ENCODE peak calls at places on chromosomes 11 and 22, in four cellular contexts. One of them, this sample, is unnamed.

GRCh38 chr11:128956401-128957203 is 13.9 kb upstream of the TP53AIP1 start:
- DNase-seq in mammary epithelial cell: peak
- DNase-seq in IMR-90: peak
- DNase-seq in hepatocyte: peak
- DNase-seq in this sample: peak

GRCh38 chr22:38543822-38544221 is 26.2 kb downstream of the DMC1 start:
- DNase-seq in mammary epithelial cell: no peak
- DNase-seq in IMR-90: no peak
- DNase-seq in hepatocyte: no peak
- DNase-seq in this sample: no peak

GRCh38 chr11:70826950-70827349 is 425.4 kb downstream of the SHANK2 start:
- DNase-seq in mammary epithelial cell: no peak
- DNase-seq in IMR-90: no peak
- DNase-seq in hepatocyte: no peak
- DNase-seq in this sample: no peak

GRCh38 chr11:84886344-84886743 is 740.8 kb downstream of the DLG2 start:
- DNase-seq in mammary epithelial cell: no peak
- DNase-seq in IMR-90: peak
- DNase-seq in hepatocyte: no peak
- DNase-seq in this sample: peak

GRCh38 chr11:130042093-130042591 is 27.6 kb upstream of the APLP2 start:
- DNase-seq in mammary epithelial cell: peak
- DNase-seq in IMR-90: peak
- DNase-seq in hepatocyte: no peak
- DNase-seq in this sample: peak

GRCh38 chr11:7569044-7569443 is 55.2 kb downstream of the PPFIBP2 start:
- DNase-seq in mammary epithelial cell: no peak
- DNase-seq in IMR-90: no peak
- DNase-seq in hepatocyte: no peak
- DNase-seq in this sample: no peak

GRCh38 chr11:91880660-91881059 is 344.0 kb upstream of the FAT3 start:
- DNase-seq in mammary epithelial cell: no peak
- DNase-seq in IMR-90: no peak
- DNase-seq in hepatocyte: no peak
- DNase-seq in this sample: no peak

GRCh38 chr11:25423436-25424184 is 908.3 kb upstream of the ANO3 start:
- DNase-seq in mammary epithelial cell: peak
- DNase-seq in IMR-90: peak
- DNase-seq in hepatocyte: no peak
- DNase-seq in this sample: peak

GRCh38 chr11:76056881-76057280 is 149.4 kb downstream of the WNT11 start:
- DNase-seq in mammary epithelial cell: no peak
- DNase-seq in IMR-90: no peak
- DNase-seq in hepatocyte: no peak
- DNase-seq in this sample: no peak

GRCh38 chr11:92811341-92811740 is 158.1 kb upstream of the MTNR1B start:
- DNase-seq in mammary epithelial cell: peak
- DNase-seq in IMR-90: no peak
- DNase-seq in hepatocyte: peak
- DNase-seq in this sample: no peak

GRCh38 chr11:2148253-2149000 is 9.2 kb upstream of the IGF2 start:
- DNase-seq in mammary epithelial cell: no peak
- DNase-seq in IMR-90: no peak
- DNase-seq in hepatocyte: no peak
- DNase-seq in this sample: no peak
- H3K4me3 ChIP-seq in mammary epithelial cell: no peak
- H3K4me3 ChIP-seq in IMR-90: no peak
- H3K4me3 ChIP-seq in hepatocyte: no peak
- H3K4me3 ChIP-seq in this sample: no peak

GRCh38 chr22:37464181-37464580 is 22.0 kb downstream of the MFNG start:
- DNase-seq in mammary epithelial cell: no peak
- DNase-seq in IMR-90: no peak
- DNase-seq in hepatocyte: no peak
- DNase-seq in this sample: no peak
- TF ChIP-seq CTCF in mammary epithelial cell: no peak
- TF ChIP-seq CTCF in IMR-90: no peak
- TF ChIP-seq CTCF in hepatocyte: no peak
- TF ChIP-seq CTCF in this sample: no peak

DNA sequence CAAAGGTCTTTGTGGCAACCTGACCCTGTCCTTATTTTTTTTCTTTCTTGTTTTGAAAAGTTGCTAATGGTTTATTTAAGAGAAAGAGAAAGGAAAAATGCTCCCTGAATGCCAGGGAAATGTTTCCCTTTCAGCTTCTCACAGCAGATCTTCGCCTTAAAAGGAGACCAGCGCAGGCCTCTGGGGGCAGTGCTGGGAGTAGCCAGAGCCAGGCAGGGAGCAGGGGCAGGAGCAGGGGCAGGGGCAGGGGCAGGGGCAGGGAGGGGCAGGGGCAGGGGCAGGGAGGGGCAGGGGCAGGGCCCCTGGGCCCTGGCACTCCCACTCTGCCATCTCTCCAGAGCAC is 5.1 kb downstream of the MOB2 start:
- DNase-seq in mammary epithelial cell: no peak
- DNase-seq in IMR-90: no peak
- DNase-seq in hepatocyte: no peak
- DNase-seq in this sample: no peak
- H3K4me3 ChIP-seq in mammary epithelial cell: no peak
- H3K4me3 ChIP-seq in IMR-90: no peak
- H3K4me3 ChIP-seq in hepatocyte: no peak
- H3K4me3 ChIP-seq in this sample: no peak

DNA sequence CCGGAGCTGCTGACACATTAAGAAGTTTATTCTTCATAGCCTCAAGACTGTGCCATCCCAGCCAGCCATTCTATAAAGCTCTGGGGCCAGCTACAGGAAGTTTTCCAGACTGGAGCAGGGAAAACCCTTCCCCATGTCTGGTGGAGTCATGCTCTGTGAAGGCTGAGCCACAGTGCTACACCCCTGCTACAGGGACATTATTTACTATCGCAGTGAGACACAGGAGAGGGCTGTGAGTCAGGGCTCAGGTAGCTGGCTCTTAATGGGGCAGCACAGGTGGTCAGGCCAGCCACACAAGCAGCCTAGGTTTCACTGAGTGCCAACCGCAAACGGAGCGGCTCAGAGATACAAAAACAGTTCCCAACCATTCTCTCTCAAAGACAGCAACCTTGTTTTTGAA is 12.1 kb downstream of the HPS4 start:
- DNase-seq in mammary epithelial cell: peak
- DNase-seq in IMR-90: peak
- DNase-seq in hepatocyte: peak
- DNase-seq in this sample: no peak
- TF ChIP-seq CTCF in mammary epithelial cell: no peak
- TF ChIP-seq CTCF in IMR-90: no peak
- TF ChIP-seq CTCF in hepatocyte: no peak
- TF ChIP-seq CTCF in this sample: no peak

GRCh38 chr11:61581030-61581928 is at the start of gene SYT7:
- DNase-seq in mammary epithelial cell: peak
- DNase-seq in IMR-90: peak
- DNase-seq in hepatocyte: peak
- DNase-seq in this sample: peak
- H3K4me3 ChIP-seq in mammary epithelial cell: peak
- H3K4me3 ChIP-seq in IMR-90: peak
- H3K4me3 ChIP-seq in hepatocyte: peak
- H3K4me3 ChIP-seq in this sample: peak

DNA sequence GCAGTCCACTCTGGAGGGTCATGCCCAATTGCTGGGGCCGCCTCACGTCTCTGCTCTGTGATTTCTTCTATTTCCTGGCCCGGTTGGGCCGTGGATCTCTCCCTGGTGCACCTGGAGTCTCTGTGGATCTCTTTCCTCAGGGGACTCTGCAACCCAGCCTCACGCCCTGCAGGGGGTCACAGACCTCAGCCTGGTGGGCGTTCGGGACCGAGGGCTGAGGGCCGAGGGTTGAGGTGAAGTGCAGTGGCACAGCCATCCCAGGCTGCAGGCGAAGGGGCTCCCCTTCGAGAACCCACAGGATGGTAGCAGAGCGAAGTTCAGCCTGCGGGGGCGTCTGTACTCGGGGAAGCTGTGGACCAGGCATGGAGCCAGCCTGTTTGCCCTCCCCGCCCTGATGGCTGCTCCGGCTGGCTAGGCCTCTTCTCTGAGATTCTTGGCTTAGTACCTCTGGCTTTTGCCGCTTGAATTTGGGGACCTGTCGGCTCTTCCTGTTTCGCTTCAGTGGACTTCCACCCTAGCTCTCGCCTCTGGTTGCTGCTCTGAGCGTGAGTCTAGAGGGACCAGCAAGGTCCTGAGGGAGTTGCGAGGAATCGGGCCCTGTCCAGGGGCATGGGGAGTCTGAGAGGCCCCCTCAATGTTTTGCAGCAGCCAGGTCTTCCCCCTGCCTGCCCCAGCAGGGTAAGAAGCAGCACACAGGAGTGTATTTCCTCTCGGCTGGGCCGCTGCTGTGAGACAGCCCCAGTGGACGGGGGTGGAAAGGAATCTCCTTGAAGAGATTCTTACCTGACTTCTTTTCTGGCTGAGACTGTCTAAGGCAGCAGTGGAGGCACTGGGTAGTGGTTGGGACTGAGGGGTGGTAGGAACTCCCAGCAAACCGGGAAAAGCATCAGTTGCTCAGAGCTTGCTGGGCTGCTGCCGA is 140.8 kb downstream of the TBC1D22A start:
- DNase-seq in mammary epithelial cell: no peak
- DNase-seq in IMR-90: no peak
- DNase-seq in hepatocyte: no peak
- DNase-seq in this sample: no peak
- TF ChIP-seq CTCF in mammary epithelial cell: no peak
- TF ChIP-seq CTCF in IMR-90: no peak
- TF ChIP-seq CTCF in hepatocyte: no peak
- TF ChIP-seq CTCF in this sample: no peak

DNA sequence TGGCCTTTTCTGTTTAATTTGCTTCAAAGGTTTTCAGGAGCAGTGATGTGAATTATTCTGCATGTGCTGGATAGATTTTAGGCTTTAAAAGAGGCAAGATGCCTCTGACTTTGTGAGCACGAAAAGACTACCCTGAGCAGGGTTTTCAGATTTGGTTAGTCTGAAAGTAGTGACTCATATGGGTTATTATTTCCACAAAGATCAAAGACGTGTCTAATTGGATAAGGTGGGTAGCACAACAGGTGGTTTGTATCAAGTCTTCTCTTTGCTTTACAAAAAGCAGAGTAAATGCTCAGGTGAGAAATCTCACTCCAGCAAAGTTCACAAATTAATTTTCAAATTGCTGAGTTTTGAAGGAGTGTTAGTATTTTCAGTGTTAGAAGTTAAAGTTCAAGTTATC is 37.6 kb upstream of the DBX1 start:
- DNase-seq in mammary epithelial cell: no peak
- DNase-seq in IMR-90: no peak
- DNase-seq in hepatocyte: no peak
- DNase-seq in this sample: no peak
- H3K4me3 ChIP-seq in mammary epithelial cell: no peak
- H3K4me3 ChIP-seq in IMR-90: no peak
- H3K4me3 ChIP-seq in hepatocyte: no peak
- H3K4me3 ChIP-seq in this sample: no peak

DNA sequence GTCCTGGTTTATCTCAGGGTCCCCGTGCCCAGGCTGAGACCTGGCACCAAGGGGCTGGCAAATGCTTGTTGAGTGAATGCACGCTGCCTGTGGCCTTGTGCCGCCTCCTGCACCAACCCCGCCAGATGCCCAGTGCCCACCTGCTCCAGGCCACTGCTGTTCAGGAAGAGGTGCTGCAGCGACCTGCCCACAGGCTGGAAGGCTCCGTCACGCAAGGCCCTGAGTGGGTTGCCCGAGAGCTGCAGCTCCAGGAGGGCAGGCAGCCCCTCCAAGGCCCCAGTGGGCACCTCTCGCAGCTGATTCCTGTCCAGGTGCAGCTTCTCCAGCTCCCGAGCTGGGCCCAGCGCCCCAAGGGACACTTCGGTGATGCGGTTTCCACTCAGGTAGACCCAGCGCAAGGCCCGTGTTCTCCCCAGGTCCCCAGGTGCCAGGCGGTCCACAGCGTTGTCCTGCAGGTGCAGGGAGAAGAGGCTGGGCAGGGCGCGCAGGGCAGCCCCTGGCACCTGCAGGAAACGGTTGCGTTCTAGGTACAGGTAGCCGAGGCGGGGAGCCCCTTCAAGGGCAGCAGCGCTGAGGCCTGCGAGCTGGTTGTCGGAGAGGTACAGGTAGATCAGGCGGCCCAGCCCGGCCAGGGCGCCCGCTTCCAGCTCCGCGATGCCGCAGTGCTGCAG is 3.6 kb downstream of the CHADL start:
- DNase-seq in mammary epithelial cell: no peak
- DNase-seq in IMR-90: no peak
- DNase-seq in hepatocyte: no peak
- DNase-seq in this sample: no peak
- TF ChIP-seq CTCF in mammary epithelial cell: no peak
- TF ChIP-seq CTCF in IMR-90: no peak
- TF ChIP-seq CTCF in hepatocyte: no peak
- TF ChIP-seq CTCF in this sample: no peak

This sample was measured in fibroblast of mammary gland.